ENCODE peak calls at places on chromosome 1, in five cellular contexts. V, U, Q, J and D are unnamed samples.

GRCh38 chr1:116396769-116397168 is 23.7 kb downstream of the ATP1A1 start:
- DNase-seq in J (no peak), U (no peak), Q (no peak), V (no peak), D (no peak)

GRCh38 chr1:110196917-110197782 is 13.0 kb upstream of the KCNC4 start:
- DNase-seq in J (no peak), U (peak; percentile 81), V (no peak), Q (peak; percentile 60), D (peak; percentile 89)

GRCh38 chr1:65539272-65540131 is 119.0 kb downstream of the LEPR start:
- DNase-seq in V (no peak), Q (no peak), J (no peak), U (no peak), D (no peak)

GRCh38 chr1:152036316-152037216 is at the start of gene S100A11:
- DNase-seq in V (peak; percentile 72), Q (peak; percentile 78), J (no peak), U (peak; percentile 91), D (peak; percentile 96)

GRCh38 chr1:235866207-235866912 is at the start of gene LYST:
- DNase-seq in J (no peak), U (peak; percentile 85), Q (peak; percentile 88), V (peak; percentile 64), D (peak; percentile 39)

GRCh38 chr1:159867322-159868064 is 5.0 kb upstream of the VSIG8 start:
- DNase-seq in Q (peak; percentile 52), V (no peak), J (peak; percentile 34), U (no peak), D (peak; percentile 37)

GRCh38 chr1:34354367-34354766 is 177.7 kb downstream of the C1orf94 start:
- DNase-seq in Q (no peak), J (no peak), V (no peak), U (no peak), D (no peak)

GRCh38 chr1:187837787-187838186 is 1009.0 kb downstream of the PLA2G4A start:
- DNase-seq in U (no peak), J (no peak), V (no peak), Q (no peak), D (no peak)

GRCh38 chr1:206729507-206729906 is 41.1 kb upstream of the IL19 start:
- DNase-seq in U (no peak), Q (no peak), J (no peak), V (no peak), D (no peak)